ENCODE peak calls at places on chromosomes 1 and 21, in six cellular contexts. F, D, U, H, Y and C are unnamed samples.

GRCh38 chr1:167689569-167689925 is 32.2 kb upstream of the MPZL1 start:
- DNase-seq in Y (no peak), D (no peak), U (peak), H (no peak), F (no peak), C (no peak)

GRCh38 chr21:43663033-43663432 is 3.7 kb downstream of the RRP1B start:
- DNase-seq in F (no peak), U (no peak), Y (no peak), D (no peak), H (no peak), C (no peak)

GRCh38 chr21:43942621-43943020 is 69.5 kb upstream of the TRAPPC10 start:
- DNase-seq in Y (no peak), H (no peak), F (no peak), U (no peak), D (no peak), C (no peak)

GRCh38 chr1:218571515-218571914 is 226.4 kb downstream of the TGFB2 start:
- DNase-seq in F (no peak), Y (no peak), H (no peak), D (no peak), U (no peak), C (no peak)

GRCh38 chr1:207883660-207884245 is 27.2 kb downstream of the CD34 start:
- DNase-seq in F (no peak), Y (no peak), D (no peak), H (no peak), U (no peak), C (no peak)

GRCh38 chr1:234154320-234155251 is 218.7 kb upstream of the COA6 start:
- DNase-seq in Y (peak), H (peak), U (peak), D (no peak), F (peak), C (peak)

GRCh38 chr1:7171574-7171973 is 386.3 kb downstream of the CAMTA1 start:
- DNase-seq in U (no peak), Y (no peak), D (no peak), H (no peak), F (no peak), C (no peak)

GRCh38 chr21:36065497-36066036 is 4.3 kb upstream of the CBR1 start:
- DNase-seq in F (no peak), H (no peak), U (peak), D (no peak), Y (peak), C (peak)